ENCODE peak calls at places on chromosomes 7 and 10, in ten cellular contexts. A is osteoblast, H is AG04450, I is dorsolateral prefrontal cortex, R is lung, T is left ventricle myocardium inferior, D is fibroblast of lung, Z is uterus, Y is glutamatergic neuron, F is AG10803. X is an unnamed sample.

GRCh38 chr7:106065560-106066500 is 46.3 kb downstream of the SYPL1 start:
- DNase-seq in A (no peak), H (no peak), I (no peak), R (no peak), T (no peak), D (peak; percentile 46), Z (peak; percentile 42), Y (no peak), F (peak; percentile 40), X (no peak)

GRCh38 chr7:149310113-149310836 is 48.3 kb downstream of the ZNF783 start:
- DNase-seq in A (peak; percentile 83), H (peak; percentile 50), I (no peak), R (no peak), T (no peak), D (peak; percentile 72), Z (no peak), Y (no peak), F (peak; percentile 83), X (peak; percentile 69)

GRCh38 chr7:13032524-13032923 is 345.1 kb downstream of the ARL4A start:
- DNase-seq in A (no peak), H (no peak), I (no peak), R (no peak), T (no peak), D (no peak), Z (no peak), Y (no peak), F (no peak), X (no peak)

GRCh38 chr7:97064972-97065587 is 40.4 kb upstream of the DLX5 start:
- DNase-seq in A (no peak), H (peak; percentile 11), I (no peak), R (no peak), T (no peak), D (peak; percentile 30), Z (no peak), Y (no peak), F (peak; percentile 56), X (peak; percentile 57)

GRCh38 chr7:157302314-157302711 is 34.5 kb upstream of the DNAJB6 start:
- DNase-seq in A (peak; percentile 90), H (no peak), I (no peak), R (peak; percentile 65), T (peak; percentile 55), D (peak; percentile 29), Z (no peak), Y (no peak), F (peak; percentile 63), X (peak; percentile 80)

GRCh38 chr10:17768506-17768905 is 16.5 kb downstream of the TMEM236 start:
- DNase-seq in A (no peak), H (no peak), I (no peak), R (no peak), T (no peak), D (no peak), Z (no peak), Y (no peak), F (no peak), X (no peak)

GRCh38 chr7:36870625-36871354 is 146.5 kb upstream of the AOAH start:
- DNase-seq in A (no peak), H (no peak), I (no peak), R (no peak), T (no peak), D (no peak), Z (no peak), Y (no peak), F (no peak), X (no peak)

GRCh38 chr7:988426-988911 is 5.5 kb downstream of the CYP2W1 start:
- DNase-seq in A (no peak), H (no peak), I (no peak), R (no peak), T (no peak), D (peak; percentile 39), Z (no peak), Y (no peak), F (peak; percentile 14), X (no peak)

GRCh38 chr10:119199231-119199992 is 8.0 kb upstream of the GRK5 start:
- DNase-seq in A (peak; percentile 86), H (no peak), I (peak; percentile 66), R (peak; percentile 53), T (peak; percentile 32), D (peak; percentile 81), Z (peak; percentile 72), Y (peak; percentile 60), F (peak; percentile 86), X (peak; percentile 63)

GRCh38 chr7:8131694-8132605 is 130.0 kb downstream of the ICA1 start:
- DNase-seq in A (no peak), H (no peak), I (no peak), R (no peak), T (no peak), D (no peak), Z (no peak), Y (no peak), F (no peak), X (no peak)

DNA sequence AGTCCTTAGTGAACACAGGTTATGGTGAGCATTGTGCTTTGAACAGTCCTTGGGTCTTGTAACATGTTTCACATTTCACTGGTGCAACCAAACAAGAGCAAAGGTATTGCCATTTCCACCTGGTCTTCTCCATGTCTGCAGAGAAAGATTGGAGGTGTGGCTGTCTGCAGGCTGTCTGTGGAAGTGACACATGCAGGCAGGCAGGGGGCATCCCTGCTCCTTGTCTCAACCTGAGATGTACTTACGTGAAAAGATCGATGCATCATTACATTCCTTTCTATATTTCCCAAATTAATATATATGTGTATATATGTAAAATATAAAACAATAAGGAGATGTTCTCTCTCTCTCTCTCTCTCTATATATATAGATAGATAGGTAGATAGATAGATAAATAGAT is 54.3 kb downstream of the LRRC18 start:
- DNase-seq in A (no peak), H (no peak), I (no peak), R (no peak), T (no peak), D (peak; percentile 0), Z (no peak), Y (peak; percentile 60), F (peak; percentile 3), X (no peak)
- TF ChIP-seq CTCF in A (peak; percentile 20), H (no peak), I (peak; percentile 27), R (no peak), T (peak; percentile 59), D (no peak), Z (peak; percentile 16), Y (peak; percentile 47), F (peak; percentile 23), X (peak; percentile 15)

DNA sequence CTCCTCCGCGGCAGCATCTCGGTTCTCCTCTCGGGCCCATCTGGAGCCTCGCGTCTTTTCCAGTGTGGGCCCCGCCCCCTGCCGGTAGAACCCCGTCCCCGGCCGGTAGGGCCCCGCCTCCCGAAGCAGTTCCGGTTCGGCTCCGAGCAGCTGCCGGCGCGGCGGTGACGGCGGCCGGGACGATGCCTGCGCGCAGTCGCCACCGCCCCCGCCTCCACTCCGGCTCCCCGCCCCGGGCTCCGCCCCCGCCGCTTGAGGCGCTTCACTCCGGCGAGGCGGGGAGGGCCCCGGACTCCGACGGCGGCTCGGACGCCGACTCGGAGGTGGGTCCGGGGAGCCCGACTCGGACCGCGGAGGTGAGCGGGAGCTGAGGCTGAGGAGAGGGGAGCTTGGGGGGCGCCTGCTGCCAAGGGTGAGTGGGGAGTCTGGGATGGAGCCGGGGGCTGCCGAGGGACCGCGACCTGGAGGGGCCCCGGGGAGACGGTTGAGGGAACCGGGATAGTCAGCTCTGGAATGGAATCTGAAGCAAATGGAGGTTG is at the start of gene SAMD8:
- DNase-seq in A (peak; percentile 99), H (peak; percentile 92), I (peak; percentile 93), R (peak; percentile 95), T (peak; percentile 97), D (peak; percentile 91), Z (peak; percentile 96), Y (peak; percentile 98), F (peak; percentile 95), X (peak; percentile 99)
- TF ChIP-seq CTCF in A (no peak), H (no peak), I (peak; percentile 83), R (no peak), T (peak; percentile 55), D (no peak), Z (peak; percentile 69), Y (peak; percentile 76), F (no peak), X (peak; percentile 4)

GRCh38 chr10:86585726-86586048 is 64.1 kb upstream of the WAPL start:
- DNase-seq in A (no peak), H (no peak), I (no peak), R (no peak), T (no peak), D (no peak), Z (no peak), Y (no peak), F (no peak), X (no peak)

GRCh38 chr10:86586516-86586915 is 64.9 kb upstream of the WAPL start:
- DNase-seq in A (no peak), H (no peak), I (peak; percentile 65), R (no peak), T (no peak), D (no peak), Z (no peak), Y (no peak), F (no peak), X (no peak)

GRCh38 chr10:86585037-86585725 is 63.6 kb upstream of the WAPL start:
- DNase-seq in A (peak; percentile 93), H (no peak), I (peak; percentile 68), R (peak; percentile 70), T (peak; percentile 60), D (peak; percentile 53), Z (peak; percentile 54), Y (peak; percentile 77), F (peak; percentile 57), X (peak; percentile 83)

GRCh38 chr10:86580549-86580886 is 58.9 kb upstream of the WAPL start:
- DNase-seq in A (no peak), H (no peak), I (no peak), R (no peak), T (no peak), D (no peak), Z (no peak), Y (no peak), F (no peak), X (no peak)

DNA sequence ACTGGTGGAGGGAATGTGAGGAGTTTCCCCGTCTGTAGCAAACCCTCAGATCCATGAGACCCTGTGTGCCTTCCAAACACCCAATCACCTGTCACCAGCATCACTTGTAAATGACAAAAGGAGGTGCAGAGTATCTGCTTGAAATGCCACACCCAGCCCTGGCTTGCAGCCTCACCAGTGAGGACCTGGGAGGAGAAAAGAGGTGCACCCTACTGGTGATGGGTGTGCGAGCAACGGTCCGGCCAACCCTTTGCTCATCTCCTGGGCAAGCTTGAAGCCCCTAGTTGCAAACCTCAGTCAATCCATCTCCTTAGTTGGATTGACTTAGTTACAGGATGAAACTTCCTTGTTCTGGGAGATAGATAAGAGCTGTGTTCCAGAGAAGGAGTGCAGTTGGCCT is 62.4 kb upstream of the WAPL start:
- DNase-seq in A (no peak), H (no peak), I (no peak), R (no peak), T (no peak), D (no peak), Z (no peak), Y (no peak), F (no peak), X (no peak)
- TF ChIP-seq CTCF in A (no peak), H (no peak), I (no peak), R (no peak), T (no peak), D (no peak), Z (no peak), Y (no peak), F (no peak), X (peak; percentile 12)

DNA sequence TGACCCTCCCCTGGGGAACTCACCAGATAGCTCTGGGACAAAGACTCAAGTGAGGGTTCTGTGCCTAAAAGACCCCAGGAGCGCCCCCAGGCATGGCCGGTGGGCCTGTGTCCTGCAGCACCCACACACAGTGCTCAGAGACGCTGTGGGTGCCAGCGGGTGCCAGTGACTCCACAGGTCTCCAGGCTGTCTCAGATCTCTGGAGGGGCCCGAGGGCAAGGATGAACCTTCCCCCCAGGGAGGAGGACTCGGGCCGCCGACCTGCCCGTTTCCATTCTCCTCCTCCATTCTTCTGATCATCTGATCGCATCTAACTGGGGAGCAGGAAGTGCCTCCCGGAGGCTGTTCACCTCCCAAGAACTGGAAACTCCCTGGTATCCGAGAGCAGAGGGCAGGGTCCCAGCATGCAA is 980 bp downstream of the ADAM8 start:
- DNase-seq in A (peak; percentile 87), H (no peak), I (no peak), R (no peak), T (no peak), D (no peak), Z (no peak), Y (no peak), F (no peak), X (peak; percentile 81)
- TF ChIP-seq CTCF in A (no peak), H (no peak), I (no peak), R (no peak), T (no peak), D (no peak), Z (no peak), Y (no peak), F (no peak), X (peak; percentile 50)

X was measured in GM13977.